ENCODE peak calls at places on chromosomes 1 and 21, in six cellular contexts. One of them, this sample, is unnamed.

GRCh38 chr1:85465791-85466134 is 804 bp upstream of the DDAH1 start:
- DNase-seq in G401: no peak
- DNase-seq in posterior vena cava: no peak
- DNase-seq in astrocyte of the cerebellum: no peak
- DNase-seq in NCI-H460: no peak
- DNase-seq in PC-3: no peak
- DNase-seq in this sample: no peak

GRCh38 chr1:240005997-240006650 is 85.6 kb upstream of the FMN2 start:
- DNase-seq in PC-3: no peak
- DNase-seq in posterior vena cava: no peak
- DNase-seq in astrocyte of the cerebellum: no peak
- DNase-seq in NCI-H460: no peak
- DNase-seq in G401: no peak
- DNase-seq in this sample: no peak

GRCh38 chr1:195594322-195594721 is 1013.9 kb downstream of the KCNT2 start:
- DNase-seq in posterior vena cava: no peak
- DNase-seq in NCI-H460: no peak
- DNase-seq in astrocyte of the cerebellum: no peak
- DNase-seq in PC-3: no peak
- DNase-seq in G401: no peak
- DNase-seq in this sample: no peak

GRCh38 chr1:41390573-41390972 is 29.3 kb downstream of the FOXO6 start:
- DNase-seq in G401: no peak
- DNase-seq in posterior vena cava: no peak
- DNase-seq in NCI-H460: no peak
- DNase-seq in PC-3: no peak
- DNase-seq in astrocyte of the cerebellum: no peak
- DNase-seq in this sample: no peak

GRCh38 chr1:18062180-18062579 is 45.4 kb upstream of the IGSF21 start:
- DNase-seq in G401: no peak
- DNase-seq in astrocyte of the cerebellum: no peak
- DNase-seq in posterior vena cava: no peak
- DNase-seq in NCI-H460: no peak
- DNase-seq in PC-3: no peak
- DNase-seq in this sample: no peak

GRCh38 chr1:159170639-159171038 is 776 bp upstream of the CADM3 start:
- DNase-seq in G401: no peak
- DNase-seq in NCI-H460: no peak
- DNase-seq in posterior vena cava: no peak
- DNase-seq in astrocyte of the cerebellum: no peak
- DNase-seq in PC-3: no peak
- DNase-seq in this sample: no peak

GRCh38 chr1:150321826-150322166 is 463 bp downstream of the PRPF3 start:
- DNase-seq in PC-3: no peak
- DNase-seq in posterior vena cava: no peak
- DNase-seq in G401: no peak
- DNase-seq in astrocyte of the cerebellum: no peak
- DNase-seq in NCI-H460: no peak
- DNase-seq in this sample: no peak

GRCh38 chr1:167221126-167221803 is 579 bp downstream of the POU2F1 start:
- DNase-seq in G401: no peak
- DNase-seq in astrocyte of the cerebellum: no peak
- DNase-seq in posterior vena cava: peak
- DNase-seq in PC-3: no peak
- DNase-seq in NCI-H460: peak
- DNase-seq in this sample: no peak

GRCh38 chr1:201190624-201191051 is at the start of gene IGFN1:
- DNase-seq in posterior vena cava: peak
- DNase-seq in G401: peak
- DNase-seq in astrocyte of the cerebellum: no peak
- DNase-seq in PC-3: no peak
- DNase-seq in NCI-H460: no peak
- DNase-seq in this sample: no peak

GRCh38 chr1:156797212-156797871 is 19.3 kb downstream of the SH2D2A start:
- DNase-seq in PC-3: peak
- DNase-seq in NCI-H460: peak
- DNase-seq in G401: peak
- DNase-seq in posterior vena cava: no peak
- DNase-seq in astrocyte of the cerebellum: peak
- DNase-seq in this sample: no peak

GRCh38 chr21:32382108-32382601 is 10.7 kb downstream of the URB1 start:
- DNase-seq in G401: no peak
- DNase-seq in PC-3: peak
- DNase-seq in NCI-H460: no peak
- DNase-seq in astrocyte of the cerebellum: peak
- DNase-seq in posterior vena cava: no peak
- DNase-seq in this sample: no peak

GRCh38 chr1:77762072-77762476 is 2.4 kb upstream of the USP33 start:
- DNase-seq in astrocyte of the cerebellum: no peak
- DNase-seq in posterior vena cava: no peak
- DNase-seq in G401: no peak
- DNase-seq in PC-3: peak
- DNase-seq in NCI-H460: peak
- DNase-seq in this sample: peak

GRCh38 chr21:45309541-45310381 is 22.1 kb upstream of the POFUT2 start:
- DNase-seq in NCI-H460: no peak
- DNase-seq in G401: no peak
- DNase-seq in PC-3: no peak
- DNase-seq in astrocyte of the cerebellum: no peak
- DNase-seq in posterior vena cava: peak
- DNase-seq in this sample: no peak

GRCh38 chr1:94092210-94092613 is 28.7 kb downstream of the ABCA4 start:
- DNase-seq in astrocyte of the cerebellum: peak
- DNase-seq in PC-3: no peak
- DNase-seq in posterior vena cava: no peak
- DNase-seq in G401: peak
- DNase-seq in NCI-H460: no peak
- DNase-seq in this sample: no peak

GRCh38 chr1:184389446-184389845 is 2.6 kb downstream of the C1orf21 start:
- DNase-seq in astrocyte of the cerebellum: no peak
- DNase-seq in posterior vena cava: no peak
- DNase-seq in G401: peak
- DNase-seq in NCI-H460: no peak
- DNase-seq in PC-3: no peak
- DNase-seq in this sample: no peak

GRCh38 chr1:62585481-62586155 is 11.7 kb upstream of the ANGPTL3 start:
- DNase-seq in G401: no peak
- DNase-seq in posterior vena cava: no peak
- DNase-seq in PC-3: no peak
- DNase-seq in NCI-H460: no peak
- DNase-seq in astrocyte of the cerebellum: no peak
- DNase-seq in this sample: no peak

GRCh38 chr1:170305777-170306299 is 160.1 kb downstream of the NTMT2 start:
- DNase-seq in NCI-H460: no peak
- DNase-seq in astrocyte of the cerebellum: no peak
- DNase-seq in PC-3: no peak
- DNase-seq in G401: no peak
- DNase-seq in posterior vena cava: no peak
- DNase-seq in this sample: no peak

GRCh38 chr21:30083120-30083945 is 83.3 kb downstream of the CLDN17 start:
- DNase-seq in NCI-H460: no peak
- DNase-seq in posterior vena cava: no peak
- DNase-seq in astrocyte of the cerebellum: no peak
- DNase-seq in G401: no peak
- DNase-seq in PC-3: no peak
- DNase-seq in this sample: no peak

GRCh38 chr1:10685851-10686403 is 110.5 kb downstream of the CASZ1 start:
- DNase-seq in NCI-H460: no peak
- DNase-seq in PC-3: peak
- DNase-seq in astrocyte of the cerebellum: no peak
- DNase-seq in G401: no peak
- DNase-seq in posterior vena cava: no peak
- DNase-seq in this sample: no peak

GRCh38 chr1:109181085-109181806 is 32.5 kb upstream of the SARS1 start:
- DNase-seq in NCI-H460: no peak
- DNase-seq in G401: no peak
- DNase-seq in posterior vena cava: no peak
- DNase-seq in PC-3: peak
- DNase-seq in astrocyte of the cerebellum: peak
- DNase-seq in this sample: no peak

GRCh38 chr1:41072051-41072450 is 50.5 kb upstream of the SLFNL1 start:
- DNase-seq in NCI-H460: no peak
- DNase-seq in PC-3: no peak
- DNase-seq in G401: no peak
- DNase-seq in astrocyte of the cerebellum: no peak
- DNase-seq in posterior vena cava: no peak
- DNase-seq in this sample: peak

GRCh38 chr1:16145030-16145987 is 10.6 kb downstream of the EPHA2 start:
- DNase-seq in PC-3: peak
- DNase-seq in astrocyte of the cerebellum: peak
- DNase-seq in posterior vena cava: peak
- DNase-seq in G401: no peak
- DNase-seq in NCI-H460: peak
- DNase-seq in this sample: no peak

GRCh38 chr1:39006287-39006686 is 15.2 kb downstream of the AKIRIN1 start:
- DNase-seq in NCI-H460: no peak
- DNase-seq in PC-3: no peak
- DNase-seq in posterior vena cava: no peak
- DNase-seq in astrocyte of the cerebellum: no peak
- DNase-seq in G401: no peak
- DNase-seq in this sample: no peak

GRCh38 chr1:159804924-159805323 is 2.8 kb downstream of the FCRL6 start:
- DNase-seq in NCI-H460: no peak
- DNase-seq in posterior vena cava: no peak
- DNase-seq in astrocyte of the cerebellum: no peak
- DNase-seq in PC-3: peak
- DNase-seq in G401: no peak
- DNase-seq in this sample: no peak

GRCh38 chr1:225480825-225481434 is 53.1 kb upstream of the LBR start:
- DNase-seq in PC-3: peak
- DNase-seq in NCI-H460: peak
- DNase-seq in G401: no peak
- DNase-seq in posterior vena cava: peak
- DNase-seq in astrocyte of the cerebellum: no peak
- DNase-seq in this sample: no peak

GRCh38 chr21:42862774-42863503 is 16.4 kb downstream of the WDR4 start:
- DNase-seq in posterior vena cava: no peak
- DNase-seq in PC-3: peak
- DNase-seq in astrocyte of the cerebellum: no peak
- DNase-seq in NCI-H460: no peak
- DNase-seq in G401: peak
- DNase-seq in this sample: no peak

GRCh38 chr1:101185421-101185820 is 51.4 kb upstream of the S1PR1 start:
- DNase-seq in NCI-H460: no peak
- DNase-seq in astrocyte of the cerebellum: no peak
- DNase-seq in G401: no peak
- DNase-seq in PC-3: no peak
- DNase-seq in posterior vena cava: no peak
- DNase-seq in this sample: peak

GRCh38 chr1:220655961-220656720 is 34.0 kb upstream of the C1orf115 start:
- DNase-seq in G401: peak
- DNase-seq in NCI-H460: no peak
- DNase-seq in posterior vena cava: no peak
- DNase-seq in PC-3: no peak
- DNase-seq in astrocyte of the cerebellum: no peak
- DNase-seq in this sample: no peak

This sample was measured in non-pigmented ciliary epithelial cell.